ENCODE peak calls at places on chromosomes 12 and 14, in nine cellular contexts. M, Q, Z, Y, P, E, I, V and H are unnamed samples.

GRCh38 chr14:67526676-67527459 is 6.2 kb upstream of the PLEKHH1 start:
- DNase-seq in M (no peak), Q (peak; percentile 49), Z (peak; percentile 39), Y (peak; percentile 86), P (peak; percentile 53), E (no peak), I (peak; percentile 63), V (no peak), H (peak; percentile 79)

GRCh38 chr12:79677667-79678066 is 13.1 kb downstream of the PAWR start:
- DNase-seq in M (no peak), Q (no peak), Z (no peak), Y (no peak), P (no peak), E (no peak), I (no peak), V (no peak), H (no peak)

GRCh38 chr14:43479751-43480150 is 1027.3 kb downstream of the FSCB start:
- DNase-seq in M (no peak), Q (no peak), Z (no peak), Y (no peak), P (no peak), E (no peak), I (no peak), V (no peak), H (no peak)

GRCh38 chr14:97077253-97077653 is 280.1 kb downstream of the VRK1 start:
- DNase-seq in M (peak; percentile 37), Q (peak; percentile 37), Z (no peak), Y (no peak), P (peak; percentile 13), E (peak; percentile 58), I (peak; percentile 97), V (no peak), H (peak; percentile 86)

GRCh38 chr12:126218697-126219096 is 1153.5 kb downstream of the AACS start:
- DNase-seq in M (no peak), Q (no peak), Z (no peak), Y (no peak), P (peak; percentile 67), E (no peak), I (no peak), V (no peak), H (no peak)

GRCh38 chr14:100604709-100605108 is 17.5 kb upstream of the BEGAIN start:
- DNase-seq in M (no peak), Q (peak; percentile 3), Z (no peak), Y (peak; percentile 20), P (no peak), E (no peak), I (no peak), V (no peak), H (peak; percentile 70)

GRCh38 chr12:106170285-106170684 is 31.5 kb upstream of the NUAK1 start:
- DNase-seq in M (no peak), Q (no peak), Z (no peak), Y (peak; percentile 3), P (no peak), E (no peak), I (peak; percentile 80), V (no peak), H (peak; percentile 88)

GRCh38 chr14:64324461-64325255 is 30.5 kb upstream of the ESR2 start:
- DNase-seq in M (no peak), Q (no peak), Z (no peak), Y (no peak), P (no peak), E (no peak), I (peak; percentile 65), V (no peak), H (no peak)

GRCh38 chr12:52918351-52918750 is 13.5 kb upstream of the KRT8 start:
- DNase-seq in M (no peak), Q (no peak), Z (no peak), Y (peak; percentile 50), P (no peak), E (no peak), I (no peak), V (no peak), H (no peak)

GRCh38 chr14:60222820-60223219 is 26.2 kb upstream of the PPM1A start:
- DNase-seq in M (peak; percentile 79), Q (no peak), Z (peak; percentile 98), Y (no peak), P (no peak), E (no peak), I (peak; percentile 96), V (no peak), H (no peak)

GRCh38 chr12:53160000-53160399 is 20.5 kb upstream of the ZNF740 start:
- DNase-seq in M (no peak), Q (no peak), Z (no peak), Y (peak; percentile 62), P (no peak), E (no peak), I (no peak), V (no peak), H (no peak)

GRCh38 chr12:19191089-19191488 is 61.6 kb downstream of the PLEKHA5 start:
- DNase-seq in M (no peak), Q (no peak), Z (no peak), Y (no peak), P (no peak), E (no peak), I (no peak), V (no peak), H (no peak)

GRCh38 chr14:69921052-69921451 is 41.8 kb downstream of the SMOC1 start:
- DNase-seq in M (no peak), Q (no peak), Z (no peak), Y (no peak), P (no peak), E (peak; percentile 31), I (no peak), V (no peak), H (no peak)

GRCh38 chr12:751828-752672 is at the start of gene WNK1:
- DNase-seq in M (peak; percentile 97), Q (peak; percentile 97), Z (peak; percentile 97), Y (peak; percentile 100), P (peak; percentile 98), E (peak; percentile 97), I (peak; percentile 97), V (peak; percentile 100), H (peak; percentile 100)

GRCh38 chr12:92905811-92906554 is 23.1 kb downstream of the EEA1 start:
- DNase-seq in M (no peak), Q (no peak), Z (no peak), Y (no peak), P (no peak), E (no peak), I (no peak), V (no peak), H (no peak)

GRCh38 chr12:79409562-79409961 is 281.2 kb downstream of the PAWR start:
- DNase-seq in M (no peak), Q (no peak), Z (no peak), Y (no peak), P (peak; percentile 47), E (no peak), I (peak; percentile 57), V (no peak), H (no peak)

GRCh38 chr14:103385153-103385993 is at the start of gene MARK3:
- DNase-seq in M (peak; percentile 98), Q (peak; percentile 98), Z (peak; percentile 97), Y (peak; percentile 99), P (peak; percentile 99), E (peak; percentile 98), I (peak; percentile 97), V (peak; percentile 95), H (peak; percentile 97)
- TF ChIP-seq CTCF in M (no peak), Q (peak; percentile 17), Z (no peak), Y (peak; percentile 55), P (peak; percentile 18), E (peak; percentile 16), I (peak; percentile 29), V (peak; percentile 35), H (no peak)

GRCh38 chr12:132185698-132186097 is 41.4 kb downstream of the NOC4L start:
- DNase-seq in M (no peak), Q (no peak), Z (no peak), Y (no peak), P (no peak), E (no peak), I (no peak), V (no peak), H (no peak)
- TF ChIP-seq CTCF in M (no peak), Q (no peak), Z (no peak), Y (no peak), P (no peak), E (no peak), I (no peak), V (no peak), H (no peak)

GRCh38 chr14:72541546-72541945 is 352.4 kb downstream of the DPF3 start:
- DNase-seq in M (no peak), Q (no peak), Z (no peak), Y (peak; percentile 19), P (no peak), E (no peak), I (no peak), V (no peak), H (no peak)

GRCh38 chr14:72544615-72545387 is 349.1 kb downstream of the DPF3 start:
- DNase-seq in M (no peak), Q (no peak), Z (no peak), Y (peak; percentile 91), P (no peak), E (no peak), I (no peak), V (no peak), H (no peak)

GRCh38 chr14:72538387-72538786 is 355.5 kb downstream of the DPF3 start:
- DNase-seq in M (no peak), Q (no peak), Z (no peak), Y (no peak), P (no peak), E (no peak), I (no peak), V (no peak), H (no peak)

GRCh38 chr14:72543325-72543724 is 350.6 kb downstream of the DPF3 start:
- DNase-seq in M (no peak), Q (no peak), Z (no peak), Y (peak; percentile 10), P (no peak), E (no peak), I (no peak), V (no peak), H (no peak)

DNA sequence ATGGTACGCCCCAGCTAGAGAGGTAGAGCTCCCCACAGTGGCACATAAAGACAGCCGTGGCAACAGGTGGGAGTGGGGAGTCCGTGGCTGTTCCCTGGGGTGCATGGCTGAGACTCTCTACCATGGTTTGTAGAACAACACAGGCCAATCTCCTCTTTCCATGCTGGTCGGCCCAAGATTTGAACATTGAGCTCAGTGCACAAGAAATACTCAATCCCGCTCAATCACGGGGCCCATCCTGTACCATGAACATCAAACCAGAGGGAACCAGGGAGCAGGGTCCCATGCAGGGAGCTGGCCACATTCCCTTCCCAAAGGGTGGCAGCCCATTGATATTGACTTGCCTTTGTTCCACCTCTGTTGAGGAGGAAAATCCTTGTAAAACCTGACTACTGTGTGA is 353.1 kb downstream of the DPF3 start:
- DNase-seq in M (no peak), Q (no peak), Z (no peak), Y (no peak), P (no peak), E (no peak), I (no peak), V (no peak), H (no peak)
- TF ChIP-seq CTCF in M (no peak), Q (no peak), Z (no peak), Y (no peak), P (no peak), E (no peak), I (no peak), V (no peak), H (no peak)

DNA sequence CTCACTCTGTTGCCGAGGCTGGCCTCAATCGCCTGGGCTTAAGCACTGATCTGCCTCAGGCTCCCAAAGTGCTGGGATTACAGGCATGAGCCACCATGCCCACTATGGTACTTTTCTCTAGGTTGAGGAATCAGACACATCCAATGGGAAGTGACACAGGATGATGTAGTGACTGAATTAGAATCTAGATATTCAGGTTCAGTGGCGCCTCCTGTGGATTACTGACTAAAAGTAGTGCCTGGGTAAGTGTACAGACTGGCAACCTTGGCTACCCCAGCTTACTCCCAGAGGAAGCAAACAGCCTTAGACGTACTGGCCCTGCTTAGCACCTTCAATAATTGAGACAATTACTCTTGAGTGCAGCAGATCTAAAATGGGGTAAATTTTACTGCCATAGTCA is 22.8 kb downstream of the GALNT8 start:
- DNase-seq in M (no peak), Q (peak; percentile 51), Z (no peak), Y (peak; percentile 71), P (no peak), E (no peak), I (no peak), V (no peak), H (no peak)
- TF ChIP-seq CTCF in M (no peak), Q (no peak), Z (no peak), Y (peak; percentile 68), P (no peak), E (no peak), I (no peak), V (no peak), H (no peak)